ENCODE peak calls at places on chromosomes 13 and 19, in seven cellular contexts. D, W, I, B, E, R and N are unnamed samples.

GRCh38 chr13:93685900-93686299 is 459.3 kb downstream of the GPC6 start:
- DNase-seq in B (no peak), R (no peak), I (no peak), E (no peak), D (no peak), W (no peak), N (no peak)

GRCh38 chr13:32309812-32310706 is 5.1 kb downstream of the ZAR1L start:
- DNase-seq in E (no peak), D (peak), I (no peak), R (peak), W (peak), B (peak), N (peak)

GRCh38 chr19:36009220-36009619 is 607 bp upstream of the SYNE4 start:
- DNase-seq in R (peak), E (no peak), W (peak), D (no peak), I (peak), B (no peak), N (peak)

GRCh38 chr19:7862413-7862951 is 11.7 kb downstream of the PRR36 start:
- DNase-seq in R (peak), D (no peak), E (no peak), W (peak), I (no peak), B (peak), N (no peak)

GRCh38 chr19:45514376-45515051 is 7.2 kb downstream of the VASP start:
- DNase-seq in W (no peak), D (no peak), R (peak), B (no peak), E (no peak), I (no peak), N (peak)

GRCh38 chr13:28636677-28637317 is 22.1 kb upstream of the POMP start:
- DNase-seq in I (no peak), W (peak), R (peak), D (no peak), B (peak), E (no peak), N (peak)

GRCh38 chr13:81929988-81930387 is 1589.1 kb upstream of the SPRY2 start:
- DNase-seq in I (no peak), E (no peak), B (no peak), R (peak), W (no peak), D (no peak), N (peak)

GRCh38 chr13:98207411-98207810 is 30.3 kb upstream of the RNF113B start:
- DNase-seq in B (no peak), D (no peak), W (no peak), R (no peak), E (no peak), I (no peak), N (no peak)

GRCh38 chr19:40623403-40624239 is 22.5 kb downstream of the LTBP4 start:
- DNase-seq in I (no peak), B (peak), W (no peak), E (peak), D (no peak), R (peak), N (peak)

GRCh38 chr19:50252111-50252886 is 48.9 kb downstream of the MYH14 start:
- DNase-seq in I (no peak), D (peak), W (no peak), R (no peak), E (no peak), B (peak), N (peak)